ENCODE peak calls at places on chromosomes 13 and 19, in seven cellular contexts. F, T, D, W, N, V and U are unnamed samples.

GRCh38 chr19:8363803-8364771 is at the start of gene ANGPTL4:
- DNase-seq in T (peak; percentile 84), W (peak; percentile 87), F (peak; percentile 73), V (peak; percentile 3), D (peak; percentile 79), N (peak; percentile 94), U (peak; percentile 79)

GRCh38 chr13:110392510-110393233 is 85.6 kb downstream of the COL4A2 start:
- DNase-seq in V (no peak), F (no peak), T (no peak), D (no peak), N (no peak), W (no peak), U (no peak)

GRCh38 chr13:45206340-45206739 is 5.5 kb upstream of the KCTD4 start:
- DNase-seq in N (no peak), V (no peak), T (no peak), W (peak; percentile 53), D (peak; percentile 89), F (no peak), U (no peak)

GRCh38 chr13:111630411-111630810 is 310.0 kb downstream of the TEX29 start:
- DNase-seq in T (no peak), W (no peak), N (no peak), F (no peak), V (no peak), D (no peak), U (no peak)

GRCh38 chr19:6802336-6803035 is 30.0 kb downstream of the VAV1 start:
- DNase-seq in V (peak; percentile 62), T (peak; percentile 84), F (peak; percentile 29), N (peak; percentile 67), D (peak; percentile 24), W (peak; percentile 79), U (peak; percentile 43)

GRCh38 chr13:23321534-23322241 is 111.8 kb downstream of the SACS start:
- DNase-seq in F (peak; percentile 31), N (peak; percentile 76), W (peak; percentile 86), V (no peak), D (peak; percentile 93), T (no peak), U (no peak)

GRCh38 chr13:36101157-36101556 is 30.0 kb downstream of the DCLK1 start:
- DNase-seq in W (no peak), F (no peak), N (no peak), D (no peak), V (no peak), T (no peak), U (no peak)

GRCh38 chr13:53336441-53337160 is 308.0 kb downstream of the OLFM4 start:
- DNase-seq in D (no peak), T (no peak), N (no peak), W (no peak), V (no peak), F (no peak), U (no peak)

GRCh38 chr19:40523322-40524047 is 53.2 kb upstream of the SHKBP1 start:
- DNase-seq in T (peak; percentile 84), D (peak; percentile 66), F (peak; percentile 36), N (no peak), V (no peak), W (peak; percentile 96), U (peak; percentile 69)

GRCh38 chr19:32682317-32682716 is 6.7 kb downstream of the RGS9BP start:
- DNase-seq in F (no peak), V (no peak), N (no peak), W (no peak), T (no peak), D (no peak), U (no peak)

GRCh38 chr19:41545547-41545946 is 30.4 kb upstream of the CEACAM21 start:
- DNase-seq in N (peak; percentile 56), T (no peak), V (no peak), W (no peak), D (no peak), F (no peak), U (no peak)

GRCh38 chr19:16769385-16769784 is 49.7 kb downstream of the NWD1 start:
- DNase-seq in N (no peak), W (no peak), V (no peak), T (no peak), D (no peak), F (no peak), U (no peak)

GRCh38 chr19:37333457-37333856 is 37.4 kb upstream of the ZNF527 start:
- DNase-seq in V (no peak), F (no peak), T (no peak), W (no peak), N (no peak), D (peak; percentile 1), U (no peak)

GRCh38 chr13:77476456-77476855 is 59.0 kb upstream of the SCEL start:
- DNase-seq in D (no peak), V (no peak), W (no peak), N (no peak), F (no peak), T (no peak), U (no peak)

GRCh38 chr13:99620806-99621205 is 119.5 kb downstream of the TM9SF2 start:
- DNase-seq in F (no peak), T (no peak), N (no peak), W (no peak), D (no peak), V (no peak), U (no peak)

GRCh38 chr13:48383384-48383783 is 29.5 kb downstream of the LPAR6 start:
- DNase-seq in N (no peak), V (no peak), T (no peak), D (no peak), F (no peak), W (no peak), U (no peak)

GRCh38 chr13:60425332-60425731 is 28.3 kb downstream of the TDRD3 start:
- DNase-seq in T (no peak), F (no peak), W (no peak), V (no peak), N (no peak), D (no peak), U (no peak)

GRCh38 chr13:29073762-29074161 is 253.6 kb downstream of the MTUS2 start:
- DNase-seq in T (no peak), W (no peak), D (no peak), F (no peak), N (no peak), V (no peak), U (no peak)

GRCh38 chr13:77466757-77467156 is 68.7 kb upstream of the SCEL start:
- DNase-seq in T (no peak), F (no peak), D (no peak), W (no peak), N (no peak), V (no peak), U (no peak)

GRCh38 chr19:6241680-6242079 is 38.1 kb downstream of the MLLT1 start:
- DNase-seq in W (no peak), V (no peak), F (no peak), T (peak; percentile 68), N (peak; percentile 84), D (no peak), U (peak; percentile 81)

DNA sequence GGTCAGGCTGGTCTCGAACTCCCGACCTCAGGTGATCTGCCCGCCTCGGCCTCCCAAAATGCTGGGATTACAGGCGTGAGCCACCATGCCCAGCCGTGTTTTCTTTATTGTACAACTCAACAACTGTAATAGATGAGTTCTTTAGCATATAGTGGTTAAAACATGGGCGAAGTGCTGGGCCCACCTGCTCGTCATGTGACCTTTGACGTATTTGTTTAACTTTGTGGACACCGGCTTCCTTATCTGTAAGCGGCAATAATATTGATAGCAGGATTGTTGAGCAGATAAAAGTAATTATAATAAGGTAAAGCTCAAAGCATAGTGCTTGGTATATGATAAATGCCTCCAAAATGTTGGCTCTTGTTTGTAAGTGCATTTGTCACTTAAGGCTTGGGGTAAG is 460.3 kb downstream of the KLF12 start:
- DNase-seq in F (no peak), T (no peak), D (no peak), N (no peak), V (no peak), W (no peak), U (no peak)
- H3K27ac ChIP-seq in F (no peak overlapping the region), T (no peak overlapping the region), D (peak overlapping the region; percentile 100), N (no peak overlapping the region), V (no peak overlapping the region), W (no peak overlapping the region), U (no peak overlapping the region)

GRCh38 chr19:4531562-4532165 is 3.4 kb downstream of the PLIN5 start:
- DNase-seq in T (no peak), N (no peak), V (no peak), W (no peak), F (no peak), D (no peak), U (peak; percentile 61)
- H3K27ac ChIP-seq in T (no peak overlapping the region), N (no peak overlapping the region), V (no peak overlapping the region), W (no peak overlapping the region), F (no peak overlapping the region), D (no peak overlapping the region), U (no peak overlapping the region)

GRCh38 chr19:11203194-11204075 is 6.1 kb upstream of the KANK2 start:
- DNase-seq in V (peak; percentile 24), W (peak; percentile 64), F (peak; percentile 87), N (peak; percentile 97), D (peak; percentile 79), T (peak; percentile 83), U (peak; percentile 71)

GRCh38 chr19:11204076-11204602 is 6.8 kb upstream of the KANK2 start:
- DNase-seq in F (no peak), D (no peak), N (no peak), V (no peak), T (no peak), W (no peak), U (no peak)

GRCh38 chr19:11208526-11209471 is 11.5 kb upstream of the KANK2 start:
- DNase-seq in F (no peak), D (no peak), T (peak; percentile 73), W (no peak), V (no peak), N (no peak), U (no peak)

GRCh38 chr19:11204943-11205349 is 7.6 kb upstream of the KANK2 start:
- DNase-seq in N (peak; percentile 76), W (no peak), T (no peak), V (no peak), F (peak; percentile 48), D (peak; percentile 20), U (peak; percentile 66)

DNA sequence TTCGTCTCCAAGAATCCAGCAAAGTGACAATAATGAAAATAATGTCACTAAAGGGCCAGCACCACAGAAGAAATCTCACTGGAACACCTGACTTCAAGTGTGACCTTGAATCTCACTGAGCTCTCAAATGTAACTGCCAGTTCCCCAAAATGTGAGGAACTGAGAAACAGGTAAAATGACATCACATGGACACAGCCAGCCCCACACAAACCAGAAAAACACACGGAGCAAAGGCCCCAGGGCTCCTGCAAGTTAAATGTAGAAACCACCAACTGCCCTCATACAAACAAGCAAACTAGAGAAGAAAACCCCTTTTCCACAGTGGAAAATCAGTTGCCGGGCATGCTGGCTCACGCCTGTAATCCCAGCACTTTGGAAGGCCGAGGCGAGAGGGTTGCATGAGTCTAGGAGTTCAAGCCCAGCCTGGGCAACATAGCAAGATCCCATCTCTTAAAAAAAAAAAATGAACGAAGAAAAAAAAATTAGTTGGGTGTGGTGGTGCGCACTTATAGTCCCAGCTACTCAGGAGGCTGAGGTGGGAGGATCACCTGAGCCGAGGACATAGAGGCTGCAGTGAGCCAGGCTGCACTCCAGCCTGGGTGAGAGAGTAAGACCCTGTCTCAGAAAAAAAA is 8.7 kb upstream of the KANK2 start:
- DNase-seq in T (no peak), N (no peak), D (no peak), V (no peak), F (no peak), W (no peak), U (no peak)
- H3K27ac ChIP-seq in T (no peak overlapping the region), N (peak overlapping the region; percentile 93), D (no peak overlapping the region), V (no peak overlapping the region), F (peak overlapping the region; percentile 16), W (no peak overlapping the region), U (no peak overlapping the region)

GRCh38 chr13:104256701-104257100 is 1190.5 kb upstream of the SLC10A2 start:
- DNase-seq in N (no peak), W (no peak), V (no peak), F (no peak), T (no peak), D (no peak), U (no peak)

GRCh38 chr13:104253063-104253680 is 1187.0 kb upstream of the SLC10A2 start:
- DNase-seq in T (no peak), D (no peak), V (no peak), N (no peak), F (no peak), W (no peak), U (no peak)
- H3K27ac ChIP-seq in T (no peak overlapping the region), D (no peak overlapping the region), V (no peak overlapping the region), N (no peak overlapping the region), F (no peak overlapping the region), W (no peak overlapping the region), U (no peak overlapping the region)